ENCODE peak calls at places on chromosome 9, in eight cellular contexts. P is fibroblast of pulmonary artery, U is A549, V is gastrocnemius medialis, D is stomach, L is IMR-90, W is heart left ventricle, C is pancreas. N is an unnamed sample.
A peak's percentile ranks its signal among the peaks of the same experiment; 100 is the strongest.

GRCh38 chr9:37345038-37345437 is 77.5 kb upstream of the GRHPR start:
- DNase-seq in P (no peak), U (no peak), V (no peak), D (no peak), L (no peak), W (no peak), C (no peak), N (no peak)

GRCh38 chr9:19255821-19256220 is 25.3 kb downstream of the DENND4C start:
- DNase-seq in P (no peak), U (no peak), V (no peak), D (no peak), L (no peak), W (no peak), C (no peak), N (no peak)

GRCh38 chr9:19769213-19769612 is 19.6 kb downstream of the SLC24A2 start:
- DNase-seq in P (no peak), U (no peak), V (no peak), D (no peak), L (no peak), W (no peak), C (no peak), N (no peak)

GRCh38 chr9:72913382-72914009 is 39.4 kb downstream of the ALDH1A1 start:
- DNase-seq in P (no peak), U (no peak), V (no peak), D (no peak), L (no peak), W (no peak), C (no peak), N (no peak)

GRCh38 chr9:106677815-106678214 is 185.2 kb upstream of the ZNF462 start:
- DNase-seq in P (no peak), U (no peak), V (no peak), D (no peak), L (no peak), W (no peak), C (no peak), N (no peak)

GRCh38 chr9:134995792-134996120 is 78.0 kb upstream of the FCN1 start:
- DNase-seq in P (no peak), U (no peak), V (no peak), D (no peak), L (no peak), W (no peak), C (no peak), N (no peak)

GRCh38 chr9:111898331-111899096 is 1.9 kb downstream of the UGCG start:
- DNase-seq in P (peak; percentile 52), U (no peak), V (no peak), D (no peak), L (no peak), W (no peak), C (no peak), N (peak; percentile 39)

GRCh38 chr9:121393318-121393717 is 23.3 kb upstream of the STOM start:
- DNase-seq in P (no peak), U (no peak), V (no peak), D (no peak), L (peak; percentile 39), W (no peak), C (no peak), N (peak; percentile 37)

GRCh38 chr9:4375424-4376195 is 75.7 kb upstream of the GLIS3 start:
- DNase-seq in P (peak; percentile 80), U (peak; percentile 59), V (no peak), D (no peak), L (peak; percentile 82), W (no peak), C (no peak), N (peak; percentile 83)

GRCh38 chr9:107807183-107807582 is 317.6 kb upstream of the KLF4 start:
- DNase-seq in P (peak; percentile 50), U (peak; percentile 27), V (no peak), D (no peak), L (peak; percentile 75), W (no peak), C (no peak), N (peak; percentile 73)

GRCh38 chr9:138103111-138103823 is 225.7 kb downstream of the CACNA1B start:
- DNase-seq in P (no peak), U (no peak), V (no peak), D (peak; percentile 9), L (no peak), W (no peak), C (no peak), N (no peak)

GRCh38 chr9:6739218-6739617 is 18.6 kb upstream of the KDM4C start:
- DNase-seq in P (no peak), U (peak; percentile 26), V (no peak), D (no peak), L (peak; percentile 25), W (no peak), C (no peak), N (peak; percentile 9)

GRCh38 chr9:98707158-98708102 is 1.3 kb downstream of the GABBR2 start:
- DNase-seq in P (peak; percentile 89), U (peak; percentile 78), V (no peak), D (peak; percentile 29), L (peak; percentile 85), W (peak; percentile 43), C (no peak), N (peak; percentile 81)

GRCh38 chr9:127128341-127129072 is 6.1 kb upstream of the ANGPTL2 start:
- DNase-seq in P (no peak), U (no peak), V (peak; percentile 95), D (no peak), L (peak; percentile 39), W (peak; percentile 66), C (no peak), N (peak; percentile 58)

GRCh38 chr9:91843623-91844111 is 106.4 kb downstream of the ROR2 start:
- DNase-seq in P (no peak), U (no peak), V (no peak), D (peak; percentile 23), L (no peak), W (peak; percentile 49), C (no peak), N (peak; percentile 36)

GRCh38 chr9:127185931-127186781 is 63.7 kb upstream of the ANGPTL2 start:
- DNase-seq in P (peak; percentile 99), U (no peak), V (peak; percentile 82), D (peak; percentile 36), L (peak; percentile 84), W (peak; percentile 96), C (no peak), N (peak; percentile 99)

GRCh38 chr9:75198436-75198835 is 110.1 kb downstream of the OSTF1 start:
- DNase-seq in P (no peak), U (no peak), V (no peak), D (no peak), L (no peak), W (no peak), C (no peak), N (no peak)

GRCh38 chr9:126829035-126829434 is 24.2 kb downstream of the ZBTB43 start:
- DNase-seq in P (no peak), U (no peak), V (no peak), D (no peak), L (peak; percentile 11), W (no peak), C (no peak), N (no peak)

GRCh38 chr9:136679431-136679941 is 7.8 kb downstream of the AGPAT2 start:
- DNase-seq in P (peak; percentile 43), U (no peak), V (peak; percentile 87), D (no peak), L (no peak), W (peak; percentile 72), C (no peak), N (no peak)

GRCh38 chr9:84862786-84863185 is 193.3 kb downstream of the NTRK2 start:
- DNase-seq in P (peak; percentile 46), U (peak; percentile 12), V (no peak), D (no peak), L (no peak), W (peak; percentile 63), C (no peak), N (peak; percentile 67)
- H3K4me3 ChIP-seq in P (no peak overlapping the region), U (no peak overlapping the region), V (no peak overlapping the region), D (no peak overlapping the region), L (no peak overlapping the region), W (no peak overlapping the region), C (no peak overlapping the region), N (no peak overlapping the region)

GRCh38 chr9:21589344-21590056 is 107.4 kb upstream of the IFNE start:
- DNase-seq in P (no peak), U (peak; percentile 75), V (no peak), D (no peak), L (no peak), W (no peak), C (no peak), N (no peak)

GRCh38 chr9:21583628-21584027 is 101.5 kb upstream of the IFNE start:
- DNase-seq in P (no peak), U (no peak), V (no peak), D (no peak), L (no peak), W (no peak), C (no peak), N (peak; percentile 51)

GRCh38 chr9:21584890-21585289 is 102.8 kb upstream of the IFNE start:
- DNase-seq in P (no peak), U (no peak), V (no peak), D (no peak), L (peak; percentile 38), W (no peak), C (no peak), N (no peak)

GRCh38 chr9:21590058-21590996 is 108.2 kb upstream of the IFNE start:
- DNase-seq in P (no peak), U (no peak), V (no peak), D (no peak), L (peak; percentile 48), W (no peak), C (no peak), N (no peak)

GRCh38 chr9:21585756-21586752 is 103.9 kb upstream of the IFNE start:
- DNase-seq in P (peak; percentile 50), U (peak; percentile 63), V (no peak), D (no peak), L (no peak), W (no peak), C (no peak), N (peak; percentile 33)
- TF ChIP-seq CTCF in P (peak; percentile 49), U (peak; percentile 57), V (no peak), D (no peak), L (peak; percentile 39), W (no peak), C (no peak), N (peak; percentile 38)

DNA sequence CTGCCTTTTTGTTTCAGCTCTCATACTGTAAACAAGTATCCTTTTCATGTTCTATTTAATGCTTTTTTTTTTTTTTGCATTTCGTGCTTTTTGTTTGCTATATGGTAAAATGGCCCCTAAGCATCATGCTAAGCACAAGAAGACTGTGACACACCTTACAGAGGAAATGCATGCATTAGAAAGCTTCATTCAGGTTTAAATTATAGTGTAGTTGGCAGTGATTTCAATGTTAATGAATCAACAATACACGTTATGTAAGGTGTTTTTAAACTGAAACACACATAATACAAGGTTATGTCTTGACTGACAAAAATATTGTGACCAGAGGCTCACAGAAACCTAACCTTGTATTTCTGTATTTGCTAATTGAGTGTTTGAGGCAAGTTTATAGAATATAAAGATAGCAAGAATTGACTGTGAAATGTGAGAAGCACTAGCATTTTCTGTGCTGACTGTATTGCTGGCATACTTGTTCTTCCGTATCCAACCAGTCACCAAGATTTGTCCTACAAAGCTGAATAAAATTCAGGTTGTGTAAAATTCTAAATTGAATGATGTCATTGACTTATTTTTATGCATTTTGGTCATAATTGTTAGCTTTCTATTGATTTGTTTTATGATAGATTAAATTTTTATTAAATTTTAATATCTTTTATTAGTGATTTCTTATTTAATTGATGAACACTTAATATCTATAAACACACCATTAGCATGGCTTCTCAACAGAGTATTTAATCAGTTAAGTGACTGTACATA is 4.1 kb downstream of the CFAP95 start:
- DNase-seq in P (no peak), U (no peak), V (no peak), D (no peak), L (no peak), W (no peak), C (no peak), N (no peak)
- H3K4me3 ChIP-seq in P (no peak overlapping the region), U (no peak overlapping the region), V (no peak overlapping the region), D (no peak overlapping the region), L (no peak overlapping the region), W (no peak overlapping the region), C (no peak overlapping the region), N (no peak overlapping the region)

GRCh38 chr9:15278839-15279238 is 28.2 kb downstream of the TTC39B start:
- DNase-seq in P (no peak), U (no peak), V (no peak), D (no peak), L (no peak), W (no peak), C (no peak), N (no peak)
- TF ChIP-seq CTCF in P (no peak), U (no peak), V (no peak), D (no peak), L (no peak), W (no peak), C (no peak), N (no peak)

N was measured in AG10803.